ENCODE peak calls at places on chromosomes 5 and 9, in ten cellular contexts. W, C, F, A, U, S, K, Y, J and P are unnamed samples. For H3K27me3, the result is how much of the 10 kb centered on the place peaks cover.

GRCh38 chr9:70292253-70292652 is 33.5 kb downstream of the SMC5 start:
- DNase-seq in S (no peak), K (no peak), W (no peak), A (no peak), F (no peak), C (no peak), Y (no peak), J (no peak), U (no peak), P (no peak)

GRCh38 chr5:7876867-7877266 is 7.9 kb downstream of the MTRR start:
- DNase-seq in K (no peak), J (no peak), U (peak), S (no peak), W (no peak), C (no peak), F (no peak), A (no peak), Y (no peak), P (peak)

GRCh38 chr9:69044226-69045219 is 9.0 kb downstream of the FXN start:
- DNase-seq in U (peak), C (no peak), K (no peak), A (no peak), J (no peak), Y (no peak), F (no peak), S (no peak), W (peak), P (peak)

GRCh38 chr5:36491860-36492259 is 114.5 kb upstream of the SLC1A3 start:
- DNase-seq in Y (no peak), U (no peak), A (no peak), J (no peak), S (no peak), F (no peak), K (no peak), W (no peak), C (no peak), P (no peak)

GRCh38 chr9:2427016-2427891 is 194.3 kb upstream of the VLDLR start:
- DNase-seq in J (no peak), U (no peak), W (no peak), Y (peak), S (no peak), F (no peak), C (peak), A (peak), K (no peak), P (no peak)

GRCh38 chr9:96566401-96567202 is 53.0 kb downstream of the CDC14B start:
- DNase-seq in K (peak), S (no peak), C (peak), W (peak), A (peak), J (peak), U (no peak), F (peak), Y (peak), P (peak)

GRCh38 chr5:54013556-54014157 is 296.7 kb downstream of the ARL15 start:
- DNase-seq in U (peak), S (peak), W (no peak), K (no peak), J (no peak), Y (no peak), F (no peak), C (no peak), A (no peak), P (peak)

GRCh38 chr5:133403741-133404364 is 208.5 kb downstream of the FSTL4 start:
- DNase-seq in A (no peak), U (no peak), F (no peak), C (no peak), Y (no peak), J (no peak), W (no peak), K (no peak), S (no peak), P (no peak)

GRCh38 chr9:42386477-42386876 is 203.0 kb downstream of the SPATA31A6 start:
- DNase-seq in S (no peak), U (no peak), Y (no peak), J (no peak), A (no peak), C (no peak), W (no peak), K (no peak), F (no peak), P (no peak)

GRCh38 chr9:137376386-137376785 is 46.6 kb downstream of the EXD3 start:
- DNase-seq in A (no peak), S (no peak), C (no peak), W (no peak), U (no peak), F (no peak), J (no peak), K (peak), Y (no peak), P (no peak)

GRCh38 chr9:2962471-2963172 is 118.7 kb upstream of the PUM3 start:
- DNase-seq in C (no peak), U (no peak), Y (no peak), J (no peak), F (no peak), K (no peak), A (no peak), W (no peak), S (no peak), P (no peak)

GRCh38 chr5:145479271-145479670 is 355.9 kb downstream of the PRELID2 start:
- DNase-seq in F (no peak), C (no peak), U (no peak), S (no peak), W (peak), J (no peak), K (no peak), A (no peak), Y (no peak), P (no peak)

GRCh38 chr5:149831492-149831891 is 101.4 kb downstream of the PPARGC1B start:
- DNase-seq in F (no peak), Y (no peak), U (peak), K (no peak), J (peak), S (no peak), C (no peak), W (no peak), A (no peak), P (peak)

GRCh38 chr9:121781701-121782464 is 130.4 kb downstream of the DAB2IP start:
- DNase-seq in U (no peak), S (no peak), K (no peak), F (peak), C (peak), W (no peak), Y (no peak), J (no peak), A (no peak), P (no peak)

GRCh38 chr5:55441107-55441771 is 93.5 kb downstream of the PLPP1 start:
- DNase-seq in F (no peak), A (no peak), C (no peak), S (no peak), J (no peak), Y (no peak), K (no peak), W (peak), U (no peak), P (no peak)

GRCh38 chr5:30401479-30402058 is 791.9 kb upstream of the CDH6 start:
- DNase-seq in C (peak), K (no peak), S (peak), U (peak), A (no peak), Y (no peak), F (no peak), J (no peak), W (peak), P (peak)

GRCh38 chr9:91894023-91894422 is 56.0 kb downstream of the ROR2 start:
- DNase-seq in C (no peak), A (no peak), U (no peak), Y (no peak), F (no peak), J (no peak), W (no peak), S (no peak), K (no peak), P (no peak)

GRCh38 chr5:169906745-169907649 is 73.3 kb downstream of the INSYN2B start:
- DNase-seq in C (no peak), W (no peak), A (no peak), U (peak), S (no peak), F (no peak), K (no peak), Y (no peak), J (no peak), P (no peak)

GRCh38 chr9:113488490-113488889 is 25.0 kb downstream of the RGS3 start:
- DNase-seq in U (peak), F (peak), A (no peak), Y (peak), C (no peak), J (no peak), K (no peak), W (no peak), S (no peak), P (no peak)

GRCh38 chr9:105912868-105913516 is 218.7 kb downstream of the TMEM38B start:
- DNase-seq in C (no peak), U (no peak), Y (no peak), K (no peak), A (no peak), J (no peak), W (no peak), S (no peak), F (no peak), P (no peak)

GRCh38 chr5:134902071-134902801 is 2.7 kb upstream of the PCBD2 start:
- DNase-seq in U (peak), S (no peak), J (peak), C (no peak), K (no peak), F (no peak), Y (no peak), A (no peak), W (no peak), P (no peak)

GRCh38 chr5:102713682-102714231 is 41.3 kb upstream of the PAM start:
- DNase-seq in W (no peak), C (no peak), S (no peak), A (no peak), F (no peak), K (no peak), U (no peak), J (no peak), Y (no peak), P (peak)

GRCh38 chr5:1090538-1090937 is 21.3 kb downstream of the SLC12A7 start:
- DNase-seq in J (no peak), K (no peak), F (peak), S (no peak), Y (peak), C (no peak), W (no peak), A (no peak), U (peak), P (no peak)

GRCh38 chr9:1083325-1083913 is 33.3 kb downstream of the DMRT2 start:
- DNase-seq in K (no peak), C (no peak), Y (peak), U (no peak), S (no peak), J (no peak), A (no peak), W (peak), F (peak), P (peak)

GRCh38 chr9:75892168-75892901 is 1.9 kb downstream of the PCSK5 start:
- DNase-seq in S (no peak), C (no peak), J (no peak), A (no peak), K (peak), F (peak), Y (peak), W (peak), U (no peak), P (peak)

GRCh38 chr5:95969646-95970358 is 8.2 kb upstream of the ELL2 start:
- DNase-seq in W (no peak), S (peak), U (peak), F (no peak), C (no peak), K (no peak), A (no peak), J (no peak), Y (no peak), P (peak)

GRCh38 chr9:134267305-134268265 is 58.7 kb upstream of the RXRA start:
- DNase-seq in F (peak), J (no peak), K (no peak), C (no peak), S (no peak), Y (peak), A (no peak), W (peak), U (no peak), P (no peak)

GRCh38 chr5:161535762-161536161 is 10.8 kb downstream of the GABRB2 start:
- DNase-seq in A (no peak), K (no peak), U (no peak), J (no peak), F (no peak), W (peak), Y (no peak), C (no peak), S (no peak), P (no peak)

GRCh38 chr9:95626885-95627558 is 110.3 kb upstream of the PTCH1 start:
- DNase-seq in S (no peak), Y (peak), K (peak), A (no peak), F (peak), J (no peak), W (no peak), C (no peak), U (no peak), P (no peak)

GRCh38 chr9:132970306-132971062 is 8.0 kb upstream of the GFI1B start:
- DNase-seq in F (no peak), Y (no peak), S (no peak), C (no peak), A (no peak), W (no peak), K (no peak), J (no peak), U (no peak), P (no peak)

GRCh38 chr5:10301842-10302610 is 5.7 kb downstream of the CMBL start:
- DNase-seq in C (peak), K (no peak), S (no peak), U (no peak), J (no peak), F (peak), W (no peak), A (peak), Y (peak), P (no peak)

GRCh38 chr9:1606253-1606652 is 408.9 kb upstream of the SMARCA2 start:
- DNase-seq in F (no peak), Y (no peak), S (no peak), J (no peak), A (no peak), C (no peak), W (no peak), K (no peak), U (no peak), P (no peak)

GRCh38 chr5:10793785-10794184 is 32.8 kb upstream of the DAP start:
- DNase-seq in S (no peak), A (no peak), J (no peak), K (no peak), C (no peak), F (no peak), Y (no peak), U (no peak), W (no peak), P (no peak)

GRCh38 chr5:124546643-124547042 is 199.8 kb downstream of the ZNF608 start:
- DNase-seq in J (no peak), Y (no peak), W (peak), K (no peak), F (no peak), S (peak), U (peak), C (no peak), A (no peak), P (peak)

GRCh38 chr5:81006955-81007636 is 46.9 kb downstream of the RASGRF2 start:
- DNase-seq in C (no peak), W (no peak), S (no peak), J (no peak), K (no peak), U (no peak), A (no peak), F (no peak), Y (no peak), P (no peak)

GRCh38 chr9:27054125-27054524 is 48.7 kb upstream of the LRRC19 start:
- DNase-seq in K (no peak), A (no peak), W (no peak), S (no peak), C (no peak), Y (no peak), J (no peak), F (no peak), U (no peak), P (no peak)

GRCh38 chr9:27059406-27059805 is 49.6 kb upstream of the TEK start:
- DNase-seq in F (no peak), K (no peak), S (no peak), J (no peak), A (no peak), Y (no peak), U (no peak), W (no peak), C (no peak), P (no peak)

GRCh38 chr9:27054841-27055240 is 49.4 kb upstream of the LRRC19 start:
- DNase-seq in Y (no peak), J (no peak), S (no peak), C (no peak), F (no peak), W (no peak), A (no peak), U (no peak), K (no peak), P (no peak)

DNA sequence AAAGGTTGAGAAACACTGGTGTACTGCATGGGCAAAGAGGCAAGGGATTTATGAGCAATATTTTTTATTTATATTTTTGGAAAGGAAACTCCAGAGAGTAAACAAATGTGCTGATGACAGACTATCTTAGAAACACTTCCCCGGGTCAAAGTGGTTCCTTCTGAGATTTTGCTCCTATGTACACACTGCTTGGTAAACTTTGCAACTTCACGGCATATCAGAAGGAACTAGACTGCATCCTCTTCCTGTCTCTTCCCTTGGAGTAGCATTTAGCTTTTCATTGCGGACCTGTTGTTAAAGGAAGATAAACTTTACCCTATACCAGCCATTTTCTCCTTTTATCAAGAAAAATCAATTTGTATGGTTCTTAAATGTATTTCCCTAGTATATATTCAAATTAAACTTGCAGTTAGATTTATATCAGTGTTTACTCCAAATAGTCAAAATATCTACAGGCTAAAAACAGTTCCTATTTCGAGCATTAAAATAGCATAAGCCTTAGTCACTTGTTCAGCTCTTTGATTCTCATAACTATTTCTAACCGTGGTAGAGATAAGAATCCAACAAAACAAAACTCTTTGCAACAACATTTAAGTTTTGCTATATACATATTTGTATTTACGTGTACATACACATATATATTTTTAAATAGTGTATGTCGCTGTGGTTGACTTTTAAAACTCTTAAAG is 48.0 kb upstream of the LRRC19 start:
- DNase-seq in U (peak), S (no peak), J (no peak), K (no peak), C (no peak), Y (no peak), F (no peak), A (no peak), W (no peak), P (peak)
- H3K4me3 ChIP-seq in U (no peak), S (no peak), J (no peak), K (no peak), C (no peak), Y (no peak), F (no peak), A (no peak), W (no peak), P (no peak)

GRCh38 chr9:29214702-29215248 is 1641.5 kb upstream of the C9orf72 start:
- DNase-seq in S (no peak), F (no peak), Y (no peak), A (no peak), J (no peak), C (no peak), W (peak), K (no peak), U (no peak), P (no peak)
- H3K27me3 ChIP-seq in S (under half), F (under half), Y (half or more), A (under half), J (under half), C (under half), W (half or more), K (under half), U (under half), P (half or more)

DNA sequence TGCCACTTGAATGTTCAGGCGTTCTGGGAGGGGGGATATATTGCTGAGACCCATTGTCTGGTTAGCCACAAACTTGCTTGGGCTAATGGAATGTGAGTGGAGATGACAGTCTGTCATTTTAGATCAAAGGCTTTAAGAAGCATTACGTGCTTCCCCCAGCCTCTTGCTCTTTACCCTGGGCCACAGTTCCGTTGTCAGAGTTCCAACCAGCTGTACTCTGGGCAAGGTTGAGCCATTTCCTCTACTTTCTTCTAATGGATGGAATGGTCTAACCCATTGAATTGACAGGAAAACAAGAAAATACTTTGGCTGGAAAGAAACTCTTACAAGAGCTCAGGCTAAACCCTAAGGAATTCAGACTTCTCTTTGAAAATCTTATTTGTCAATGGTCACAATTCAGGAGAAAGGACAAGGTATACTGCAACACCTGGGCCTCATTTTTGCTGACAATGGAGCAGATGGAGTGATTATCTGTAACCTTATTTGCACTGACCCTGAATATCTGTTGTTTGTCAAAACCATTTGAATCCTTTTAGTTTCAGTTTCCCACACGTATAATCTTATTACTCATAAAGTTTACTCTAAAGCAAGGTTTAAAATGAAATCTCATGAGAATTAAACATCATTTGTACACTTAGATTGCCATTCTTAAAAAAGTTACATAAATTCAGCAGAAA is 231.4 kb downstream of the PDE4D start:
- DNase-seq in W (peak), C (no peak), A (no peak), U (no peak), Y (no peak), S (no peak), F (no peak), J (peak), K (no peak), P (no peak)
- H3K4me3 ChIP-seq in W (no peak), C (no peak), A (no peak), U (no peak), Y (no peak), S (no peak), F (no peak), J (no peak), K (no peak), P (no peak)

DNA sequence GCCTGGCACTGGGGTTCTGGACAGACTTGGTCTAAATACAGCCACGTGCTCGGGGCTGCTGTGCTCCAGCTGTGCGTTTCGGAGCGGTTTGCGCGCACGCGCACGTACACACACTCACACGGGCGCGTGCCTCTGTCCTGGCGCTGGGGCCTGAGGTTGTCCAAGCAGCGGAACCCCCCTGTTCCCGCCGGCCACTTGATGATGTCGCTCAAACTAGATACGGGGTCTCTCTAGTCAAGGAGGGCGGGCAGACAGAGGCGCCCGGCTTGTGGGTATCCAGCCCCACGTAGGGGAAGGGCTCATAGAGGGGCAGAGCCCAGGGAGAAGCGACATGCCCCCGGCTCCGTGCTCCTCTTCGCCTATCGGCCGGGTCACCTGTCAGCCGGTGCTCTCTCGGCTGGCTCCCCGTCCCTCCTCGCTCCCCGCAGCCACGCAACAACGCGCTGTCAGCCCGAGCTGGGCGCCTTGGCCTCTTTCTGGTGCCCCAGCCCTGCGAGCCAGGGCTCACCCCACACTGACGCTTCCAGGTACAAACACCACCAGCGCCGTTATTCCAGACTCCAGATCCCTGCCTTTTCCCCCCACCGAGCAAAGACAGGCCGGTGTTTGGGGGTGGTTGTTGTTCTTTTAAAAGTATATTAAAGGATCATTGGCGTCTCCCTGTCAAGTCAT is 8.8 kb downstream of the NR2F1-AS1 start:
- DNase-seq in A (no peak), K (no peak), S (no peak), F (no peak), Y (no peak), U (no peak), J (peak), C (no peak), W (peak), P (no peak)
- H3K27me3 ChIP-seq in A (under half), K (under half), S (under half), F (half or more), Y (half or more), U (under half), J (under half), C (under half), W (half or more), P (under half)